ENCODE peak calls at places on chromosomes 12 and 14, in seven cellular contexts. Y is keratinocyte, B is fibroblast of lung, Z is neural progenitor cell, M is PC-9, O is IMR-90, E is hepatocyte. U is an unnamed sample. For H4K20me1, the result is how much of the 10 kb centered on the place peaks cover.

GRCh38 chr12:121793836-121794531 is 496 bp upstream of the RHOF start:
- DNase-seq in Y (peak), B (peak), Z (peak), M (peak), O (peak), E (peak), U (peak)

GRCh38 chr14:106442857-106443256 is 916.5 kb downstream of the TMEM121 start:
- DNase-seq in Y (no peak), B (no peak), Z (no peak), M (no peak), O (no peak), E (no peak), U (no peak)

GRCh38 chr12:4786795-4787194 is 66.6 kb downstream of the GALNT8 start:
- DNase-seq in Y (no peak), B (no peak), Z (peak), M (no peak), O (no peak), E (no peak), U (no peak)

GRCh38 chr14:81412779-81413178 is 12.7 kb upstream of the STON2 start:
- DNase-seq in Y (no peak), B (no peak), Z (no peak), M (no peak), O (no peak), E (no peak), U (no peak)

GRCh38 chr12:110501378-110501721 is 561 bp downstream of the VPS29 start:
- DNase-seq in Y (no peak), B (peak), Z (peak), M (no peak), O (peak), E (peak), U (peak)

GRCh38 chr14:92317511-92317910 is 5.5 kb upstream of the SLC24A4 start:
- DNase-seq in Y (no peak), B (peak), Z (no peak), M (no peak), O (peak), E (no peak), U (peak)

GRCh38 chr14:80212025-80212402 is 710 bp upstream of the DIO2 start:
- DNase-seq in Y (no peak), B (peak), Z (peak), M (peak), O (peak), E (peak), U (peak)

GRCh38 chr12:28104893-28105864 is 85.1 kb upstream of the CCDC91 start:
- DNase-seq in Y (no peak), B (peak), Z (no peak), M (no peak), O (no peak), E (no peak), U (peak)

GRCh38 chr12:112738531-112738930 is 53.0 kb upstream of the RPH3A start:
- DNase-seq in Y (no peak), B (no peak), Z (no peak), M (no peak), O (no peak), E (no peak), U (no peak)

GRCh38 chr12:52246720-52247621 is 13.9 kb downstream of the KRT7 start:
- DNase-seq in Y (no peak), B (no peak), Z (no peak), M (peak), O (no peak), E (peak), U (no peak)

GRCh38 chr12:1131811-1132224 is 140.8 kb downstream of the ERC1 start:
- DNase-seq in Y (no peak), B (no peak), Z (no peak), M (no peak), O (no peak), E (no peak), U (peak)

GRCh38 chr12:95277139-95277538 is 59.5 kb downstream of the VEZT start:
- DNase-seq in Y (no peak), B (peak), Z (no peak), M (no peak), O (peak), E (no peak), U (peak)

GRCh38 chr12:127509066-127509778 is 757.7 kb upstream of the TMEM132C start:
- DNase-seq in Y (no peak), B (peak), Z (no peak), M (no peak), O (peak), E (no peak), U (peak)

GRCh38 chr12:12197128-12197527 is 69.7 kb downstream of the LRP6 start:
- DNase-seq in Y (no peak), B (no peak), Z (no peak), M (no peak), O (no peak), E (no peak), U (no peak)

GRCh38 chr14:73472182-73473114 is 14.1 kb upstream of the NUMB start:
- DNase-seq in Y (peak), B (peak), Z (peak), M (no peak), O (peak), E (peak), U (peak)

GRCh38 chr12:62190921-62191746 is 69.1 kb upstream of the USP15 start:
- DNase-seq in Y (no peak), B (no peak), Z (peak), M (no peak), O (peak), E (peak), U (no peak)

GRCh38 chr12:75959060-75959459 is 72.5 kb downstream of the PHLDA1 start:
- DNase-seq in Y (no peak), B (no peak), Z (peak), M (no peak), O (no peak), E (no peak), U (no peak)

GRCh38 chr12:14416658-14417057 is 51.2 kb downstream of the ATF7IP start:
- DNase-seq in Y (no peak), B (peak), Z (peak), M (peak), O (peak), E (peak), U (peak)

GRCh38 chr12:4282103-4282891 is 8.7 kb downstream of the CCND2 start:
- DNase-seq in Y (no peak), B (no peak), Z (no peak), M (no peak), O (no peak), E (no peak), U (no peak)

GRCh38 chr12:57983150-57983857 is 41.9 kb downstream of the ATP23 start:
- DNase-seq in Y (peak), B (peak), Z (peak), M (peak), O (peak), E (peak), U (peak)

GRCh38 chr12:85835417-85835809 is 796 bp downstream of the RASSF9 start:
- DNase-seq in Y (no peak), B (peak), Z (peak), M (no peak), O (peak), E (no peak), U (peak)

GRCh38 chr14:31933716-31934115 is 143.4 kb upstream of the ARHGAP5 start:
- DNase-seq in Y (no peak), B (no peak), Z (no peak), M (no peak), O (peak), E (no peak), U (no peak)

GRCh38 chr12:112303004-112303403 is 79.2 kb downstream of the HECTD4 start:
- DNase-seq in Y (peak), B (peak), Z (no peak), M (peak), O (peak), E (peak), U (peak)

GRCh38 chr12:123089631-123090353 is 61.1 kb downstream of the PITPNM2 start:
- DNase-seq in Y (peak), B (peak), Z (no peak), M (peak), O (peak), E (peak), U (peak)

GRCh38 chr12:32365473-32366064 is 33.8 kb upstream of the FGD4 start:
- DNase-seq in Y (peak), B (peak), Z (peak), M (peak), O (peak), E (peak), U (peak)

GRCh38 chr12:52645120-52645761 is 6.8 kb downstream of the KRT2 start:
- DNase-seq in Y (no peak), B (no peak), Z (no peak), M (no peak), O (no peak), E (no peak), U (no peak)

GRCh38 chr12:68113644-68114043 is 45.9 kb downstream of the IFNG start:
- DNase-seq in Y (no peak), B (no peak), Z (peak), M (no peak), O (no peak), E (no peak), U (no peak)

GRCh38 chr12:6202331-6202730 is 2.1 kb downstream of the CD9 start:
- DNase-seq in Y (no peak), B (no peak), Z (no peak), M (no peak), O (no peak), E (no peak), U (no peak)

GRCh38 chr12:6204533-6205143 is 4.4 kb downstream of the CD9 start:
- DNase-seq in Y (no peak), B (no peak), Z (no peak), M (no peak), O (no peak), E (no peak), U (no peak)

GRCh38 chr12:6201199-6201608 is 1.0 kb downstream of the CD9 start:
- DNase-seq in Y (no peak), B (no peak), Z (peak), M (peak), O (no peak), E (peak), U (no peak)

GRCh38 chr12:6201775-6202292 is 1.6 kb downstream of the CD9 start:
- DNase-seq in Y (no peak), B (no peak), Z (no peak), M (no peak), O (no peak), E (no peak), U (no peak)

DNA sequence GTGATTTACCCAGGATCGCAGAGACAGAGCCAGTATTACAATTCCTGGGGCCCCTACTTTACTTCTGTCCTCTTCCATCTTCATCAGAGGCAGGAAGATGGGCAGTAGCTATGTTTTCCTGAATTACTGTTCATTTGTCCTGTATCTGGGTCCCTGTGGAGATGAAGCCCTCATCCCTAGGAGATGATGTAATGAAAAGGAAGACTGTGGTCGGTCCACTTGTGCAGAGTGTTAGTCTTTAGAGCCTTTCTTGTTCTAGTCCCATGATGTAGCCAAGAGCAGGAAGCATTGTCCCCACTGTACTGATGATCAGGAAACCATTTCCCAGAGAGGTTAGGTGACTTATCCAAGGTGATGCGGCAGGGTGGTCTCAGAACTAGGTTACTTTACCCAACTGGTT is 2.6 kb downstream of the CD9 start:
- DNase-seq in Y (no peak), B (no peak), Z (no peak), M (no peak), O (no peak), E (no peak), U (no peak)
- H3K4me3 ChIP-seq in Y (peak), B (no peak), Z (no peak), M (no peak), O (no peak), E (no peak), U (no peak)

GRCh38 chr12:72467985-72468384 is 195.8 kb downstream of the TRHDE start:
- DNase-seq in Y (no peak), B (no peak), Z (no peak), M (no peak), O (no peak), E (no peak), U (no peak)

GRCh38 chr12:72471806-72472205 is 199.6 kb downstream of the TRHDE start:
- DNase-seq in Y (no peak), B (no peak), Z (peak), M (no peak), O (no peak), E (no peak), U (no peak)

GRCh38 chr12:72476301-72476700 is 204.1 kb downstream of the TRHDE start:
- DNase-seq in Y (no peak), B (no peak), Z (no peak), M (no peak), O (no peak), E (no peak), U (no peak)

GRCh38 chr12:72468505-72468904 is 196.3 kb downstream of the TRHDE start:
- DNase-seq in Y (no peak), B (no peak), Z (no peak), M (no peak), O (no peak), E (no peak), U (no peak)

DNA sequence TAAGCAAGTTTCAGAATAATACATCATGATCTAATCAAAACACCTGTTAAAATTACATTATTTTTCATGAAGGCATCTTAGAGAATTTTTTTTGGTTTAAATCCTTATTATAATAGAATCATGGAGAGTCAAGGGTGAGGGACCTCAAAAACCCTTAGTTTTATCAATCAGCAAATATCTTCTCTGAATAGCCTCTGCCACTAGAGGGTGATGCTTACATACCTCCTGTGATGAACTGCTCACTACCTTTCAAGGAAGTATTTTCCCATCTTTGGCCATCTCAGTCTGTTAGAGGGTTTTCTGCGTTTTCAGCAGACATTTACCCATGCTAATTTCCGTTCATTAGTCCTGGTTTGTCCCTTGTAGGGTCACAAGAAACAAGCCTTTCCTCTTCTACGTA is 200.2 kb downstream of the TRHDE start:
- DNase-seq in Y (no peak), B (no peak), Z (no peak), M (no peak), O (no peak), E (no peak), U (no peak)
- TF ChIP-seq CTCF in Y (no peak), B (no peak), Z (no peak), M (peak), O (no peak), E (no peak), U (no peak)

GRCh38 chr12:46256942-46257341 is 11.9 kb downstream of the SLC38A1 start:
- DNase-seq in Y (no peak), B (no peak), Z (no peak), M (no peak), O (no peak), E (no peak), U (no peak)
- H4K20me1 ChIP-seq in Y (under half), B (under half), Z (under half), M (half or more), O (half or more), E (under half), U (under half)

DNA sequence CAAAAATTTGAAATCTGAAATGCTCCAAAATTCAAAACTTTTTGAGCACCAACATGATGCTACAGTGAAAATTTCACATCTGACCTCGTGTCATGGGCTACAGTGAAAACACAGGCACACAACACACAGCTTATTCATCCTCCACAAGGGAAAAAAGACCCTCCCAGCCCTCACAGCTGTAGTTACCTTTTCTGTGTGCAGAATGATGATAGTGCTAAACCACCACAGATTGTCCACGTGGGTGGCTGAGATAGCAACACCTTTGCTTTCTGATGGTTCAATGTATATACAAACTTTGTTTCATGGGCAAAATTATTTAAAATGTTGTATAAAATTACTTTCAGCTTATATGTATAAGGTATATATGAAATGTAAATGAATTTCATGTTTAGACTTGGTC is 46.8 kb downstream of the FRS2 start:
- DNase-seq in Y (no peak), B (no peak), Z (no peak), M (no peak), O (no peak), E (no peak), U (no peak)
- H3K4me3 ChIP-seq in Y (no peak), B (no peak), Z (no peak), M (no peak), O (no peak), E (no peak), U (no peak)

GRCh38 chr12:6327159-6327558 is 14.7 kb downstream of the TNFRSF1A start:
- DNase-seq in Y (no peak), B (no peak), Z (no peak), M (no peak), O (no peak), E (no peak), U (no peak)

GRCh38 chr12:6327591-6328041 is 14.3 kb downstream of the TNFRSF1A start:
- DNase-seq in Y (no peak), B (no peak), Z (no peak), M (no peak), O (no peak), E (no peak), U (no peak)

GRCh38 chr12:6328045-6328779 is 13.7 kb downstream of the TNFRSF1A start:
- DNase-seq in Y (no peak), B (no peak), Z (no peak), M (no peak), O (no peak), E (no peak), U (no peak)

GRCh38 chr12:6324936-6325750 is 14.7 kb downstream of the PLEKHG6 start:
- DNase-seq in Y (no peak), B (no peak), Z (no peak), M (no peak), O (no peak), E (no peak), U (no peak)

GRCh38 chr12:6326316-6326959 is 15.4 kb downstream of the TNFRSF1A start:
- DNase-seq in Y (no peak), B (peak), Z (peak), M (no peak), O (peak), E (peak), U (no peak)
- TF ChIP-seq CTCF in Y (peak), B (peak), Z (peak), M (peak), O (peak), E (peak), U (peak)

GRCh38 chr12:42338280-42338679 is 12.3 kb downstream of the PPHLN1 start:
- DNase-seq in Y (no peak), B (no peak), Z (no peak), M (no peak), O (no peak), E (no peak), U (no peak)
- H4K20me1 ChIP-seq in Y (under half), B (under half), Z (under half), M (under half), O (under half), E (under half), U (under half)

DNA sequence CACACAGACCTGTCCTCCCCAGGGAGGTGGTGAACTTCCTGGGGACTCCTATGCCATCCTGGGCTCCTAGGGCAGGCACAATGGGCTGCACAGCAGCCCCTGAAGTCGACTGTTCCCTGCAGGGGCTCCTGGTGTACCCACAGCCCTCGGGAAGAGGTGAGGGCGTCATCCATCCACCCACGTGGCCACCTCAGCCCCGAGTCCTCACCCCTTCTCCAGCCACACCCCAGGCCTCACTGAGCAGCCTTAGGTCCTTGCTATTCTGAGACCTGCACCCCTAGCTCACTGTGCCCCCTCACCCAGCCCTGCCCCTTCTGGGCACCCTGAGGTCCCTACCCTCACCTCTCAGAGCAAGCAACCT is 38.9 kb downstream of the BEGAIN start:
- DNase-seq in Y (no peak), B (no peak), Z (no peak), M (no peak), O (no peak), E (no peak), U (no peak)
- H3K4me3 ChIP-seq in Y (no peak), B (no peak), Z (no peak), M (no peak), O (no peak), E (no peak), U (no peak)

GRCh38 chr14:103705524-103706284 is 9.5 kb downstream of the XRCC3 start:
- DNase-seq in Y (no peak), B (no peak), Z (no peak), M (no peak), O (no peak), E (no peak), U (no peak)

GRCh38 chr14:103704708-103705107 is 10.5 kb downstream of the XRCC3 start:
- DNase-seq in Y (no peak), B (no peak), Z (no peak), M (no peak), O (no peak), E (no peak), U (no peak)

GRCh38 chr14:103706551-103707328 is 8.5 kb downstream of the XRCC3 start:
- DNase-seq in Y (no peak), B (no peak), Z (no peak), M (no peak), O (no peak), E (no peak), U (no peak)

GRCh38 chr14:103703433-103704385 is 11.5 kb downstream of the XRCC3 start:
- DNase-seq in Y (no peak), B (no peak), Z (no peak), M (no peak), O (no peak), E (no peak), U (no peak)

DNA sequence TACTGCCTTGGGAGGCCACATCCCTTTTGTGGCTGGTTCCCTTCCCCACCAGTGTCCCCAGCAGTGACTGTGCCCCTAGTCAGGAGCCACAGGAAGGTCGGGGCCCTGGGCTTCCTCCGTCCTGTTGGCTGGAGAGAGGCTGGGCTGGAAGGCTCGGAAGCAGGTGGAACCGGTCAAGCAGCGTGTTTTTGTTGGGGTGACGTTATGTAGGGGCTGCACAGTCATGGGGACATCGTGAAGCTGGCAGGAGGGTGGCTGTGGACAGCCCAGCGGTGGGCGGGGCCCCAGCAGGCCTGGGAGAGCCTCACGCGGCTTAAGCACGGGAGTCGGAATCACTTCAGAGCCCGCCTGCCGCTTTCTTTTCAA is 10.1 kb downstream of the XRCC3 start:
- DNase-seq in Y (no peak), B (no peak), Z (no peak), M (peak), O (no peak), E (no peak), U (no peak)
- TF ChIP-seq CTCF in Y (no peak), B (no peak), Z (no peak), M (no peak), O (no peak), E (no peak), U (no peak)

DNA sequence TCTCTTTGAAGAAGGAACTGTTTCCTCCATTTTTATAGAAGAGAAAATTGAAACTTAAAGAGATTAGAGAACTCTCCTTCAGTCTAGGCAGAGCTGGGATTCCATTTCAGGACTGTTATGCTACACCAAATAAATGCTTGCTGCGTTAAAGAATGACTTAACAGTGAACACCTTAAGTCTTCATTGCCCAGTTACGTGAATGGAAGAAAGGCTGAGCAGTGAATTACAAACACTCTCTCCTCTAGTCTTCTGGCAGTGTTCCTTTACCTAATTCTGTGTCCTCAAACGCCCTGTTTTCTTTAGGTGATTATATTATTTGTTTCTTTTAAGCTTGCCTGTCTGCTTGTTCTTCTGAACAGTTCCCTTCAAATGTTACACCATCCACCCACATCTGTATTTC is 59.7 kb downstream of the RCOR1 start:
- DNase-seq in Y (no peak), B (no peak), Z (no peak), M (no peak), O (no peak), E (no peak), U (no peak)
- H4K20me1 ChIP-seq in Y (under half), B (under half), Z (under half), M (under half), O (under half), E (half or more), U (half or more)